ENCODE peak calls at places on chromosomes 7 and 10, in eight cellular contexts. O is astrocyte; F is stimulated activated naive CD8-positive, alpha-beta T cell treated with anti-CD3 and anti-CD28 coated beads, Interleukin-15, Interleukin-2, amounts not matched to agents 100 U/mL and 50 U/mL, for 24 hours; T is prostate gland; H is RWPE1; I is GM12892; A is RPMI7951; K is choroid plexus epithelial cell. Y is an unnamed sample.

GRCh38 chr10:78634835-78635234 is 433.9 kb upstream of the ZMIZ1 start:
- DNase-seq in O (peak; percentile 86), F (no peak), T (no peak), H (no peak), I (no peak), A (peak; percentile 27), K (peak; percentile 18), Y (no peak)

GRCh38 chr10:6144609-6145413 is 56.0 kb downstream of the RBM17 start:
- DNase-seq in O (peak; percentile 67), F (peak; percentile 93), T (peak; percentile 82), H (peak; percentile 82), I (peak; percentile 87), A (peak; percentile 92), K (peak; percentile 80), Y (peak; percentile 87)

GRCh38 chr10:132152896-132153580 is 33.7 kb upstream of the DPYSL4 start:
- DNase-seq in O (no peak), F (no peak), T (no peak), H (no peak), I (no peak), A (no peak), K (no peak), Y (no peak)

GRCh38 chr7:540579-540978 is 20.9 kb upstream of the PDGFA start:
- DNase-seq in O (no peak), F (no peak), T (no peak), H (no peak), I (no peak), A (no peak), K (no peak), Y (no peak)

GRCh38 chr7:78576196-78576595 is 777.6 kb downstream of the PHTF2 start:
- DNase-seq in O (peak; percentile 12), F (no peak), T (no peak), H (no peak), I (no peak), A (peak; percentile 3), K (no peak), Y (no peak)

GRCh38 chr10:16519908-16520861 is 1.5 kb downstream of the C1QL3 start:
- DNase-seq in O (no peak), F (peak; percentile 17), T (no peak), H (no peak), I (peak; percentile 23), A (no peak), K (no peak), Y (no peak)

GRCh38 chr10:24513155-24513554 is 210.5 kb downstream of the ARHGAP21 start:
- DNase-seq in O (peak; percentile 13), F (peak; percentile 7), T (no peak), H (no peak), I (no peak), A (peak; percentile 53), K (peak; percentile 62), Y (no peak)

GRCh38 chr7:107609861-107610260 is 29.8 kb downstream of the BCAP29 start:
- DNase-seq in O (no peak), F (no peak), T (no peak), H (no peak), I (no peak), A (no peak), K (no peak), Y (no peak)

GRCh38 chr10:8731415-8732110 is 677.1 kb downstream of the GATA3 start:
- DNase-seq in O (no peak), F (no peak), T (no peak), H (no peak), I (no peak), A (no peak), K (no peak), Y (no peak)

GRCh38 chr10:108544500-108545120 is 1378.7 kb downstream of the XPNPEP1 start:
- DNase-seq in O (peak; percentile 18), F (peak; percentile 55), T (peak; percentile 31), H (peak; percentile 15), I (no peak), A (peak; percentile 68), K (peak; percentile 78), Y (peak; percentile 29)

GRCh38 chr10:373015-373414 is 237.8 kb downstream of the ZMYND11 start:
- DNase-seq in O (peak; percentile 69), F (no peak), T (no peak), H (no peak), I (no peak), A (no peak), K (peak; percentile 76), Y (no peak)

GRCh38 chr10:3482200-3482993 is 302.6 kb downstream of the KLF6 start:
- DNase-seq in O (peak; percentile 96), F (no peak), T (peak; percentile 91), H (peak; percentile 87), I (no peak), A (peak; percentile 97), K (peak; percentile 96), Y (peak; percentile 64)

GRCh38 chr10:60343254-60343653 is 46.4 kb downstream of the ANK3 start:
- DNase-seq in O (peak; percentile 30), F (no peak), T (no peak), H (no peak), I (no peak), A (no peak), K (peak; percentile 37), Y (no peak)

GRCh38 chr10:24618401-24618800 is 105.3 kb downstream of the ARHGAP21 start:
- DNase-seq in O (no peak), F (no peak), T (peak; percentile 5), H (peak; percentile 25), I (no peak), A (no peak), K (no peak), Y (no peak)

GRCh38 chr7:113521468-113521867 is 397.3 kb downstream of the PPP1R3A start:
- DNase-seq in O (peak; percentile 8), F (no peak), T (no peak), H (no peak), I (no peak), A (peak; percentile 13), K (peak; percentile 18), Y (no peak)

GRCh38 chr7:86643478-86644281 is at the start of gene GRM3:
- DNase-seq in O (no peak), F (no peak), T (no peak), H (peak; percentile 12), I (no peak), A (no peak), K (no peak), Y (no peak)

GRCh38 chr10:29608062-29608461 is 26.7 kb downstream of the SVIL start:
- DNase-seq in O (no peak), F (no peak), T (no peak), H (no peak), I (no peak), A (no peak), K (no peak), Y (no peak)

GRCh38 chr7:3043544-3044395 is at the start of gene CARD11:
- DNase-seq in O (no peak), F (peak; percentile 65), T (no peak), H (peak; percentile 34), I (peak; percentile 67), A (no peak), K (no peak), Y (peak; percentile 64)